ENCODE peak calls at places on chromosomes 3 and 15, in ten cellular contexts. One of them, this sample, is unnamed.
A peak's percentile ranks its signal among the peaks of the same experiment; 100 is the strongest.

GRCh38 chr3:187919018-187919417 is 173.8 kb upstream of the BCL6 start:
- DNase-seq in CD8-positive, alpha-beta T cell: peak; percentile 55
- DNase-seq in fibroblast of lung: peak; percentile 65
- DNase-seq in GM12878: peak; percentile 40
- DNase-seq in psoas muscle: no peak
- DNase-seq in tibial nerve: no peak
- DNase-seq in lower lobe of right lung: no peak
- DNase-seq in osteoblast: no peak
- DNase-seq in heart right ventricle: no peak
- DNase-seq in Peyer's patch: peak; percentile 67
- DNase-seq in this sample: no peak

GRCh38 chr3:101036213-101036618 is 43.0 kb upstream of the ABI3BP start:
- DNase-seq in psoas muscle: peak; percentile 21
- DNase-seq in tibial nerve: peak; percentile 30
- DNase-seq in Peyer's patch: no peak
- DNase-seq in fibroblast of lung: peak; percentile 98
- DNase-seq in osteoblast: peak; percentile 55
- DNase-seq in CD8-positive, alpha-beta T cell: no peak
- DNase-seq in heart right ventricle: no peak
- DNase-seq in lower lobe of right lung: no peak
- DNase-seq in GM12878: no peak
- DNase-seq in this sample: no peak

GRCh38 chr15:83011271-83012037 is at the start of gene C15orf40:
- DNase-seq in heart right ventricle: peak; percentile 91
- DNase-seq in Peyer's patch: peak; percentile 96
- DNase-seq in psoas muscle: peak; percentile 93
- DNase-seq in osteoblast: peak; percentile 95
- DNase-seq in fibroblast of lung: peak; percentile 89
- DNase-seq in tibial nerve: peak; percentile 73
- DNase-seq in CD8-positive, alpha-beta T cell: peak; percentile 87
- DNase-seq in GM12878: peak; percentile 71
- DNase-seq in lower lobe of right lung: peak; percentile 95
- DNase-seq in this sample: peak; percentile 86

GRCh38 chr3:127588675-127589577 is 1.6 kb downstream of the TPRA1 start:
- DNase-seq in lower lobe of right lung: no peak
- DNase-seq in CD8-positive, alpha-beta T cell: no peak
- DNase-seq in GM12878: no peak
- DNase-seq in heart right ventricle: no peak
- DNase-seq in fibroblast of lung: peak; percentile 81
- DNase-seq in psoas muscle: no peak
- DNase-seq in Peyer's patch: no peak
- DNase-seq in tibial nerve: no peak
- DNase-seq in osteoblast: peak; percentile 93
- DNase-seq in this sample: no peak

GRCh38 chr15:57305009-57305408 is 71.3 kb upstream of the CGNL1 start:
- DNase-seq in tibial nerve: no peak
- DNase-seq in psoas muscle: no peak
- DNase-seq in GM12878: no peak
- DNase-seq in heart right ventricle: no peak
- DNase-seq in fibroblast of lung: no peak
- DNase-seq in Peyer's patch: no peak
- DNase-seq in lower lobe of right lung: no peak
- DNase-seq in osteoblast: no peak
- DNase-seq in CD8-positive, alpha-beta T cell: no peak
- DNase-seq in this sample: no peak

GRCh38 chr15:70859322-70859908 is 5.5 kb upstream of the LARP6 start:
- DNase-seq in lower lobe of right lung: no peak
- DNase-seq in heart right ventricle: no peak
- DNase-seq in GM12878: no peak
- DNase-seq in Peyer's patch: no peak
- DNase-seq in fibroblast of lung: no peak
- DNase-seq in osteoblast: no peak
- DNase-seq in CD8-positive, alpha-beta T cell: no peak
- DNase-seq in tibial nerve: no peak
- DNase-seq in psoas muscle: no peak
- DNase-seq in this sample: no peak

GRCh38 chr3:61938878-61939549 is 377.6 kb downstream of the PTPRG start:
- DNase-seq in psoas muscle: no peak
- DNase-seq in osteoblast: no peak
- DNase-seq in fibroblast of lung: no peak
- DNase-seq in lower lobe of right lung: no peak
- DNase-seq in tibial nerve: no peak
- DNase-seq in Peyer's patch: no peak
- DNase-seq in GM12878: no peak
- DNase-seq in CD8-positive, alpha-beta T cell: no peak
- DNase-seq in heart right ventricle: no peak
- DNase-seq in this sample: no peak

GRCh38 chr15:56495050-56495449 is 30.1 kb upstream of the MNS1 start:
- DNase-seq in heart right ventricle: no peak
- DNase-seq in tibial nerve: no peak
- DNase-seq in psoas muscle: no peak
- DNase-seq in CD8-positive, alpha-beta T cell: no peak
- DNase-seq in fibroblast of lung: no peak
- DNase-seq in lower lobe of right lung: no peak
- DNase-seq in Peyer's patch: no peak
- DNase-seq in osteoblast: no peak
- DNase-seq in GM12878: no peak
- DNase-seq in this sample: no peak

GRCh38 chr3:197795200-197795599 is 4.1 kb downstream of the LRCH3 start:
- DNase-seq in lower lobe of right lung: no peak
- DNase-seq in fibroblast of lung: peak; percentile 32
- DNase-seq in Peyer's patch: no peak
- DNase-seq in CD8-positive, alpha-beta T cell: no peak
- DNase-seq in GM12878: no peak
- DNase-seq in psoas muscle: peak; percentile 28
- DNase-seq in heart right ventricle: no peak
- DNase-seq in osteoblast: peak; percentile 78
- DNase-seq in tibial nerve: no peak
- DNase-seq in this sample: no peak

GRCh38 chr15:101088788-101089578 is 162.9 kb downstream of the CHSY1 start:
- DNase-seq in fibroblast of lung: peak; percentile 20
- DNase-seq in tibial nerve: peak; percentile 68
- DNase-seq in Peyer's patch: peak; percentile 87
- DNase-seq in GM12878: no peak
- DNase-seq in heart right ventricle: peak; percentile 68
- DNase-seq in CD8-positive, alpha-beta T cell: peak; percentile 84
- DNase-seq in psoas muscle: peak; percentile 78
- DNase-seq in lower lobe of right lung: peak; percentile 83
- DNase-seq in osteoblast: peak; percentile 97
- DNase-seq in this sample: peak; percentile 55

GRCh38 chr15:63191895-63192603 is 2.6 kb downstream of the RAB8B start:
- DNase-seq in osteoblast: no peak
- DNase-seq in psoas muscle: no peak
- DNase-seq in Peyer's patch: peak; percentile 73
- DNase-seq in CD8-positive, alpha-beta T cell: peak; percentile 53
- DNase-seq in lower lobe of right lung: no peak
- DNase-seq in heart right ventricle: no peak
- DNase-seq in fibroblast of lung: no peak
- DNase-seq in GM12878: peak; percentile 87
- DNase-seq in tibial nerve: no peak
- DNase-seq in this sample: no peak

GRCh38 chr3:111967651-111968274 is 11.1 kb upstream of the ABHD10 start:
- DNase-seq in fibroblast of lung: peak; percentile 76
- DNase-seq in heart right ventricle: peak; percentile 85
- DNase-seq in Peyer's patch: peak; percentile 94
- DNase-seq in osteoblast: peak; percentile 13
- DNase-seq in CD8-positive, alpha-beta T cell: peak; percentile 84
- DNase-seq in lower lobe of right lung: peak; percentile 74
- DNase-seq in psoas muscle: peak; percentile 76
- DNase-seq in GM12878: no peak
- DNase-seq in tibial nerve: peak; percentile 90
- DNase-seq in this sample: peak; percentile 86

GRCh38 chr15:62877276-62877857 is 165.2 kb upstream of the TPM1 start:
- DNase-seq in GM12878: no peak
- DNase-seq in tibial nerve: no peak
- DNase-seq in osteoblast: no peak
- DNase-seq in fibroblast of lung: no peak
- DNase-seq in heart right ventricle: no peak
- DNase-seq in lower lobe of right lung: no peak
- DNase-seq in Peyer's patch: no peak
- DNase-seq in psoas muscle: no peak
- DNase-seq in CD8-positive, alpha-beta T cell: no peak
- DNase-seq in this sample: no peak

GRCh38 chr3:156535162-156535627 is 19.7 kb downstream of the SSR3 start:
- DNase-seq in GM12878: no peak
- DNase-seq in fibroblast of lung: peak; percentile 100
- DNase-seq in CD8-positive, alpha-beta T cell: no peak
- DNase-seq in psoas muscle: peak; percentile 63
- DNase-seq in Peyer's patch: peak; percentile 53
- DNase-seq in heart right ventricle: peak; percentile 73
- DNase-seq in lower lobe of right lung: peak; percentile 55
- DNase-seq in osteoblast: peak; percentile 87
- DNase-seq in tibial nerve: peak; percentile 35
- DNase-seq in this sample: peak; percentile 81

GRCh38 chr3:117788499-117788898 is 1078.9 kb downstream of the TUSC7 start:
- DNase-seq in fibroblast of lung: no peak
- DNase-seq in osteoblast: no peak
- DNase-seq in tibial nerve: no peak
- DNase-seq in psoas muscle: no peak
- DNase-seq in Peyer's patch: no peak
- DNase-seq in heart right ventricle: no peak
- DNase-seq in CD8-positive, alpha-beta T cell: no peak
- DNase-seq in lower lobe of right lung: no peak
- DNase-seq in GM12878: no peak
- DNase-seq in this sample: no peak

GRCh38 chr3:54243262-54243931 is 121.0 kb downstream of the CACNA2D3 start:
- DNase-seq in GM12878: no peak
- DNase-seq in heart right ventricle: no peak
- DNase-seq in fibroblast of lung: no peak
- DNase-seq in CD8-positive, alpha-beta T cell: no peak
- DNase-seq in tibial nerve: no peak
- DNase-seq in psoas muscle: no peak
- DNase-seq in Peyer's patch: no peak
- DNase-seq in osteoblast: no peak
- DNase-seq in lower lobe of right lung: no peak
- DNase-seq in this sample: no peak

DNA sequence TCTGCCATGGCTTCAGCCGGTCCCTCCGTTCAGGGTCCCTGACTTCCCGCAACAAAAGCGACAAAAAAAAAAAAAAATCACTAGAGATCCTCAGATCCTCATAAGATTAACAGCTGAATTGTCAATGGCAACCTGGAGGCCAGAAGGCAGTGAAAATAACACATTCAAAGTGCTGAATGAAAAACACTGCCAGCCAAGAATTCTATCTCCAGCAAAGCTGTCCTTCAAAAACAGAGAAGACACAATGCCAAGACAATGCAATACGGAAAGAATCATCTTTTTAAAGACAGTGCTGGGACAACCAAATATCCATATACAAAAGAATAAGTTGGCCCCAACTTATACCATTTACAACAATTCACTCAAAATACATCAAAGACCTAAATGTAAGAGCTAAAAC is 21.6 kb downstream of the MTHFS start:
- DNase-seq in GM12878: no peak
- DNase-seq in osteoblast: no peak
- DNase-seq in Peyer's patch: no peak
- DNase-seq in tibial nerve: no peak
- DNase-seq in CD8-positive, alpha-beta T cell: no peak
- DNase-seq in fibroblast of lung: no peak
- DNase-seq in lower lobe of right lung: no peak
- DNase-seq in heart right ventricle: no peak
- DNase-seq in psoas muscle: no peak
- DNase-seq in this sample: no peak
- H3K9me3 ChIP-seq in GM12878: peaks cover 24% of the 10 kb centered on the region
- H3K9me3 ChIP-seq in osteoblast: peaks cover 5% of the 10 kb centered on the region
- H3K9me3 ChIP-seq in Peyer's patch: peaks cover 16% of the 10 kb centered on the region
- H3K9me3 ChIP-seq in tibial nerve: peaks cover 61% of the 10 kb centered on the region
- H3K9me3 ChIP-seq in CD8-positive, alpha-beta T cell: peaks cover 23% of the 10 kb centered on the region
- H3K9me3 ChIP-seq in fibroblast of lung: no peaks in the 10 kb centered on the region
- H3K9me3 ChIP-seq in lower lobe of right lung: peaks cover 48% of the 10 kb centered on the region
- H3K9me3 ChIP-seq in heart right ventricle: peaks cover 44% of the 10 kb centered on the region
- H3K9me3 ChIP-seq in psoas muscle: peaks cover 30% of the 10 kb centered on the region
- H3K9me3 ChIP-seq in this sample: no peaks in the 10 kb centered on the region

GRCh38 chr3:140276698-140277097 is 341.7 kb downstream of the CLSTN2 start:
- DNase-seq in Peyer's patch: no peak
- DNase-seq in CD8-positive, alpha-beta T cell: no peak
- DNase-seq in osteoblast: no peak
- DNase-seq in psoas muscle: no peak
- DNase-seq in heart right ventricle: no peak
- DNase-seq in fibroblast of lung: peak; percentile 16
- DNase-seq in GM12878: no peak
- DNase-seq in tibial nerve: no peak
- DNase-seq in lower lobe of right lung: no peak
- DNase-seq in this sample: no peak
- TF ChIP-seq CTCF in Peyer's patch: no peak
- TF ChIP-seq CTCF in CD8-positive, alpha-beta T cell: no peak
- TF ChIP-seq CTCF in osteoblast: peak; percentile 46
- TF ChIP-seq CTCF in psoas muscle: peak; percentile 16
- TF ChIP-seq CTCF in heart right ventricle: peak; percentile 20
- TF ChIP-seq CTCF in fibroblast of lung: no peak
- TF ChIP-seq CTCF in GM12878: peak; percentile 49
- TF ChIP-seq CTCF in tibial nerve: no peak
- TF ChIP-seq CTCF in lower lobe of right lung: peak; percentile 25
- TF ChIP-seq CTCF in this sample: peak; percentile 10

DNA sequence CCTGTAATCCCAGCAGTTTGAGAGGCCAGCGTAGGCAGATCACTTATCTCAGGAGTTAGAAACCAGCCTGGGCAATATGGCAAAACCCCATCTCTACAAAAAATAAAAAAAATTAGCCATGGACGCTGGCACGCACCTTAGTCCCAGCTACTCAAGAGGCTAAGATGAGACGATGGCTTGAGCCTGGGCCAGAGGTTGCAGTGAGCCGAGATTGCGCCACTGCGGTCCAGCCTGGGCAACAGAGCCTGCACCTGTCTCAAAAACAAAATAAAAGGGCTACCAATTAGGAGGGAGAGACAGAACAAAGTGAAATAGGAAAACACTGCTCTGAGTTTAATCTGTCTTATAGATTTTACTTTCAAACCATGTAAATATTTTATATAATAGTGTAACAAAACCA is 33.8 kb downstream of the MSL2 start:
- DNase-seq in Peyer's patch: no peak
- DNase-seq in GM12878: no peak
- DNase-seq in lower lobe of right lung: no peak
- DNase-seq in osteoblast: no peak
- DNase-seq in tibial nerve: no peak
- DNase-seq in psoas muscle: peak; percentile 71
- DNase-seq in CD8-positive, alpha-beta T cell: no peak
- DNase-seq in heart right ventricle: no peak
- DNase-seq in fibroblast of lung: no peak
- DNase-seq in this sample: no peak
- H3K9me3 ChIP-seq in Peyer's patch: no peaks in the 10 kb centered on the region
- H3K9me3 ChIP-seq in GM12878: peaks cover 2% of the 10 kb centered on the region
- H3K9me3 ChIP-seq in lower lobe of right lung: no peaks in the 10 kb centered on the region
- H3K9me3 ChIP-seq in osteoblast: no peaks in the 10 kb centered on the region
- H3K9me3 ChIP-seq in tibial nerve: no peaks in the 10 kb centered on the region
- H3K9me3 ChIP-seq in psoas muscle: no peaks in the 10 kb centered on the region
- H3K9me3 ChIP-seq in CD8-positive, alpha-beta T cell: no peaks in the 10 kb centered on the region
- H3K9me3 ChIP-seq in heart right ventricle: no peaks in the 10 kb centered on the region
- H3K9me3 ChIP-seq in fibroblast of lung: no peaks in the 10 kb centered on the region
- H3K9me3 ChIP-seq in this sample: no peaks in the 10 kb centered on the region

GRCh38 chr15:92968926-92969664 is 69.0 kb downstream of the CHD2 start:
- DNase-seq in CD8-positive, alpha-beta T cell: no peak
- DNase-seq in GM12878: no peak
- DNase-seq in lower lobe of right lung: no peak
- DNase-seq in heart right ventricle: no peak
- DNase-seq in osteoblast: peak; percentile 13
- DNase-seq in tibial nerve: no peak
- DNase-seq in fibroblast of lung: no peak
- DNase-seq in psoas muscle: no peak
- DNase-seq in Peyer's patch: no peak
- DNase-seq in this sample: no peak
- TF ChIP-seq CTCF in CD8-positive, alpha-beta T cell: no peak
- TF ChIP-seq CTCF in GM12878: peak; percentile 4
- TF ChIP-seq CTCF in lower lobe of right lung: no peak
- TF ChIP-seq CTCF in heart right ventricle: no peak
- TF ChIP-seq CTCF in osteoblast: peak; percentile 29
- TF ChIP-seq CTCF in tibial nerve: no peak
- TF ChIP-seq CTCF in fibroblast of lung: peak; percentile 32
- TF ChIP-seq CTCF in psoas muscle: no peak
- TF ChIP-seq CTCF in Peyer's patch: no peak
- TF ChIP-seq CTCF in this sample: no peak

GRCh38 chr15:23569513-23569912 is 4.0 kb downstream of the MKRN3 start:
- DNase-seq in psoas muscle: no peak
- DNase-seq in heart right ventricle: no peak
- DNase-seq in lower lobe of right lung: no peak
- DNase-seq in fibroblast of lung: peak; percentile 33
- DNase-seq in GM12878: no peak
- DNase-seq in osteoblast: no peak
- DNase-seq in tibial nerve: no peak
- DNase-seq in Peyer's patch: no peak
- DNase-seq in CD8-positive, alpha-beta T cell: no peak
- DNase-seq in this sample: no peak
- H3K9me3 ChIP-seq in psoas muscle: no peaks in the 10 kb centered on the region
- H3K9me3 ChIP-seq in heart right ventricle: no peaks in the 10 kb centered on the region
- H3K9me3 ChIP-seq in lower lobe of right lung: no peaks in the 10 kb centered on the region
- H3K9me3 ChIP-seq in fibroblast of lung: no peaks in the 10 kb centered on the region
- H3K9me3 ChIP-seq in GM12878: no peaks in the 10 kb centered on the region
- H3K9me3 ChIP-seq in osteoblast: no peaks in the 10 kb centered on the region
- H3K9me3 ChIP-seq in tibial nerve: peaks cover 13% of the 10 kb centered on the region
- H3K9me3 ChIP-seq in Peyer's patch: peaks cover 2% of the 10 kb centered on the region
- H3K9me3 ChIP-seq in CD8-positive, alpha-beta T cell: no peaks in the 10 kb centered on the region
- H3K9me3 ChIP-seq in this sample: no peaks in the 10 kb centered on the region

This sample was measured in uterus.